ENCODE peak calls at places on chromosomes 2 and 18, in five cellular contexts. G is K562, O is SK-N-SH, E is HCT116, C is HepG2. U is an unnamed sample.

GRCh38 chr2:159684796-159685195 is 27.5 kb upstream of the MARCHF7 start:
- DNase-seq in E (peak), C (no peak), G (no peak), O (no peak), U (no peak)

GRCh38 chr2:210673117-210673516 is 116.7 kb downstream of the CPS1 start:
- DNase-seq in G (no peak), E (no peak), C (peak), O (no peak), U (no peak)

GRCh38 chr18:77071711-77072292 is 60.8 kb downstream of the MBP start:
- DNase-seq in E (no peak), G (no peak), C (no peak), O (no peak), U (no peak)

GRCh38 chr2:241329669-241330615 is 14.2 kb downstream of the SEPTIN2 start:
- DNase-seq in G (no peak), E (no peak), O (no peak), C (no peak), U (no peak)

GRCh38 chr2:11520092-11520693 is 13.7 kb upstream of the GREB1 start:
- DNase-seq in G (no peak), O (no peak), C (no peak), E (no peak), U (peak)

GRCh38 chr18:21894619-21895367 is 154.2 kb downstream of the MIB1 start:
- DNase-seq in O (no peak), C (no peak), E (no peak), G (no peak), U (no peak)

GRCh38 chr2:28656937-28657615 is 94.6 kb upstream of the PPP1CB start:
- DNase-seq in G (no peak), E (peak), C (peak), O (no peak), U (no peak)

GRCh38 chr18:76457475-76457874 is 37.6 kb downstream of the ZNF516 start:
- DNase-seq in E (no peak), G (no peak), C (no peak), O (no peak), U (no peak)

GRCh38 chr2:22600166-22600565 is 784.8 kb upstream of the KLHL29 start:
- DNase-seq in O (no peak), E (no peak), C (no peak), G (no peak), U (no peak)

GRCh38 chr18:23541349-23542093 is 38.2 kb downstream of the RMC1 start:
- DNase-seq in C (no peak), E (no peak), G (peak), O (no peak), U (no peak)

GRCh38 chr2:134460583-134460998 is 206.7 kb downstream of the MGAT5 start:
- DNase-seq in C (peak), E (peak), O (peak), G (peak), U (peak)

GRCh38 chr2:38153476-38153875 is 77.5 kb upstream of the CYP1B1 start:
- DNase-seq in C (no peak), G (peak), E (no peak), O (no peak), U (no peak)

GRCh38 chr2:46120792-46121565 is 176.2 kb upstream of the EPAS1 start:
- DNase-seq in G (no peak), O (no peak), C (no peak), E (no peak), U (no peak)

GRCh38 chr2:201621293-201621999 is 21.9 kb downstream of the TMEM237 start:
- DNase-seq in O (no peak), G (no peak), C (no peak), E (no peak), U (no peak)

GRCh38 chr2:60283633-60284032 is 269.8 kb downstream of the BCL11A start:
- DNase-seq in E (no peak), C (no peak), O (peak), G (no peak), U (no peak)

GRCh38 chr2:18518116-18519111 is 42.0 kb downstream of the RDH14 start:
- DNase-seq in O (no peak), E (no peak), C (peak), G (no peak), U (no peak)

GRCh38 chr2:96116424-96116878 is at the start of gene ADRA2B:
- DNase-seq in O (peak), C (no peak), E (peak), G (peak), U (peak)

GRCh38 chr2:231152800-231153557 is 28.1 kb upstream of the HTR2B start:
- DNase-seq in C (no peak), G (no peak), O (no peak), E (no peak), U (no peak)

GRCh38 chr2:80154231-80154915 is 150.2 kb downstream of the LRRTM1 start:
- DNase-seq in O (no peak), G (peak), C (no peak), E (no peak), U (no peak)

GRCh38 chr2:129884221-129884786 is 95.2 kb upstream of the RAB6C start:
- DNase-seq in C (no peak), E (no peak), O (no peak), G (no peak), U (no peak)

GRCh38 chr2:159461076-159461475 is 155.3 kb downstream of the BAZ2B start:
- DNase-seq in E (no peak), C (no peak), G (no peak), O (no peak), U (no peak)

GRCh38 chr2:41698787-41699422 is 348.9 kb upstream of the PKDCC start:
- DNase-seq in C (no peak), O (peak), E (no peak), G (peak), U (no peak)

GRCh38 chr2:157784169-157784822 is 91.8 kb downstream of the ACVR1 start:
- DNase-seq in C (no peak), O (no peak), G (no peak), E (no peak), U (peak)

GRCh38 chr2:166373539-166373938 is 2.2 kb downstream of the SCN9A start:
- DNase-seq in O (no peak), G (no peak), C (no peak), E (no peak), U (no peak)

GRCh38 chr2:2769481-2770431 is 438.7 kb upstream of the MYT1L start:
- DNase-seq in C (no peak), O (peak), G (no peak), E (no peak), U (no peak)

GRCh38 chr2:237892478-237892877 is 33.1 kb downstream of the RAMP1 start:
- DNase-seq in E (no peak), O (no peak), G (no peak), C (no peak), U (no peak)

GRCh38 chr18:79876497-79876896 is 75.0 kb downstream of the SLC66A2 start:
- DNase-seq in O (peak), C (no peak), G (no peak), E (no peak), U (peak)

GRCh38 chr2:173963817-173964564 is 1.2 kb downstream of the SP3 start:
- DNase-seq in E (peak), C (peak), O (peak), G (peak), U (peak)

GRCh38 chr2:178386951-178387602 is 63.9 kb downstream of the PRKRA start:
- DNase-seq in E (no peak), C (no peak), O (no peak), G (no peak), U (no peak)

GRCh38 chr18:53556450-53556849 is 668.0 kb downstream of the MBD2 start:
- DNase-seq in C (no peak), O (no peak), E (no peak), G (no peak), U (no peak)

GRCh38 chr2:9971890-9972289 is 20.4 kb downstream of the GRHL1 start:
- DNase-seq in O (no peak), G (no peak), C (no peak), E (no peak), U (no peak)

GRCh38 chr2:74740395-74741075 is 86.5 kb downstream of the SEMA4F start:
- DNase-seq in E (peak), C (peak), O (no peak), G (no peak), U (no peak)

GRCh38 chr2:11998218-11998617 is 251.8 kb downstream of the LPIN1 start:
- DNase-seq in E (no peak), G (no peak), C (no peak), O (no peak), U (no peak)

GRCh38 chr18:3544537-3544936 is 94.6 kb downstream of the TGIF1 start:
- DNase-seq in E (no peak), C (no peak), G (no peak), O (no peak), U (no peak)

GRCh38 chr2:78977661-78978145 is 47.8 kb upstream of the REG3G start:
- DNase-seq in G (no peak), E (no peak), O (no peak), C (no peak), U (no peak)

GRCh38 chr2:203683932-203684556 is 22.4 kb upstream of the CD28 start:
- DNase-seq in G (no peak), C (peak), E (no peak), O (no peak), U (no peak)

GRCh38 chr2:203685081-203685621 is 21.3 kb upstream of the CD28 start:
- DNase-seq in O (no peak), G (no peak), E (no peak), C (no peak), U (no peak)

GRCh38 chr2:203687161-203687560 is 19.3 kb upstream of the CD28 start:
- DNase-seq in G (peak), O (no peak), E (no peak), C (no peak), U (no peak)

GRCh38 chr2:203683421-203683820 is 23.0 kb upstream of the CD28 start:
- DNase-seq in O (no peak), E (no peak), C (no peak), G (no peak), U (no peak)

GRCh38 chr2:203685789-203686433 is 20.5 kb upstream of the CD28 start:
- DNase-seq in C (no peak), E (no peak), G (no peak), O (no peak), U (no peak)
- TF ChIP-seq JUND in C (no peak), E (no peak), G (no peak), O (no peak), U (no peak)

GRCh38 chr2:16525265-16525887 is 140.3 kb downstream of the CYRIA start:
- DNase-seq in G (peak), O (peak), E (peak), C (peak), U (peak)

GRCh38 chr2:16526193-16526592 is 139.4 kb downstream of the CYRIA start:
- DNase-seq in C (no peak), O (no peak), E (no peak), G (no peak), U (no peak)

GRCh38 chr2:16522031-16522818 is 143.4 kb downstream of the CYRIA start:
- DNase-seq in G (no peak), C (no peak), E (no peak), O (peak), U (no peak)
- TF ChIP-seq JUND in G (no peak), C (no peak), E (no peak), O (no peak), U (no peak)

GRCh38 chr18:8348051-8348450 is 261.2 kb upstream of the RAB12 start:
- DNase-seq in E (no peak), O (no peak), G (no peak), C (no peak), U (no peak)
- TF ChIP-seq JUND in E (no peak), O (no peak), G (no peak), C (no peak), U (no peak)

GRCh38 chr2:151975460-151976414 is 123.1 kb downstream of the CACNB4 start:
- DNase-seq in C (peak), E (no peak), G (no peak), O (no peak), U (no peak)

GRCh38 chr2:151977631-151978030 is 121.2 kb downstream of the CACNB4 start:
- DNase-seq in G (no peak), C (no peak), O (no peak), E (no peak), U (no peak)

GRCh38 chr2:151976945-151977353 is 121.9 kb downstream of the CACNB4 start:
- DNase-seq in C (no peak), E (no peak), G (no peak), O (no peak), U (no peak)

GRCh38 chr2:151979694-151980093 is 119.2 kb downstream of the CACNB4 start:
- DNase-seq in G (no peak), E (no peak), O (no peak), C (no peak), U (no peak)

DNA sequence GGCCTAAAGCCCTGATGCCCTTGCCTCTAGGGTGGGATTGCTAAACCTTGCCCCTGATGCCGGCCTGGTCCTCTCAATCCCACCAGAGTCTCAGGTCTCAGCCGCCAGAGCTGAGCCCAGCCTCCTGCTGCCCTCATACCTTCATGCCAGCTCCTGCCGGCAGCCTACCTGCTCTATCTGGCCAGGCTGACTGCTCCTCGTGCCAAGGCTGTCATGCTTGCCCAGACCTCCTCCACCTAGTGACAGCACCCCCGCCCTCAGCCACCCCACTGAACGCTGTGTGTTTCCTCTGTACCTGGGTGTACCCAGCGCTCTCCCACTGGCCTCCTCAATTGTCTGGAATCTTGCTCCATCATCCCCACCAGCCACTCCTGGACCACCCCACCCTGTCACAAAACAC is 120.1 kb downstream of the CACNB4 start:
- DNase-seq in G (no peak), E (no peak), O (no peak), C (no peak), U (no peak)
- TF ChIP-seq JUND in G (no peak), E (no peak), O (no peak), C (no peak), U (no peak)

DNA sequence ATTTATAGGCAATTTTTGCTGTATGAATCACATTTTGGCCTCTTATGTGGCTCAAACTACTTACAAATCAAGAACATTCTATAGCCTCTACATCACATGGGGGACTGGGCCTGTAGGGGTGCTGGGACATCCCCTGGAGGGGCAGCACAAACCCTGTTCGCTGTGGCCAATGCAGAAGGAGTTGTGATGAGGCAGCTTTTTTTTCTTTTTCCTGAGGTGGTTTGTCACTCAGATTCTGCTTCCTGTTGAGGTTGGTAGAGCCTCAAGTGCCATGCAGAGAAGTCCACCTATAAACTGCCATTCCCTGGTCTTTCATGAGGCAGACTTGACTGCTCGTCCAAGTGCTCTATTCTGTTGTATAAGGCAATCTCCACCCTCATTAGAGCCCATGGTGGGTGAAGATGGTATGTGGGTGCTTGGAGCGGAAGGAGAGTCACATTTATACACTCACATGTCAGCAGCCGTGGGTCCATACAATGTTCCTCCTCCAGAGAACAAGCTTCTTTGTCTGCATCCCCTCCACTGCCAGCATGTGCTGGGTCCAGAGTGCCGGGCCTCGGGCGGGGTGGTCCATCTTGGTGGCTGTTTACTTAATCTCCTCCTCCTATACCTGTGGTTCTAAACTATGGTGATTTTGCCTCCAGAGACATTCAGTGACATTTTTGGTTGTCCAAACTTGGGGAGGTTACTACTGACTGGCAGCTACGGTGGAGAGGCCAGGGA is 120.3 kb downstream of the ACOXL start:
- DNase-seq in C (no peak), O (no peak), G (no peak), E (no peak), U (no peak)
- TF ChIP-seq JUND in C (no peak), O (no peak), G (no peak), E (no peak), U (no peak)

GRCh38 chr2:127625146-127625943 is 20.6 kb upstream of the GPR17 start:
- DNase-seq in E (no peak), G (no peak), C (no peak), O (no peak), U (no peak)
- TF ChIP-seq JUND in E (no peak), G (no peak), C (no peak), O (no peak), U (no peak)

GRCh38 chr18:424869-425138 is 75.7 kb downstream of the COLEC12 start:
- DNase-seq in E (no peak), G (no peak), C (no peak), O (no peak), U (no peak)
- TF ChIP-seq JUND in E (no peak), G (no peak), C (no peak), O (no peak), U (no peak)

U was measured in T47D.